ENCODE peak calls at places on chromosomes 5 and 9, in four cellular contexts. One of them, this sample, is unnamed.

GRCh38 chr9:7976167-7976755 is 176.7 kb upstream of the DMAC1 start:
- DNase-seq in lower leg skin: no peak
- DNase-seq in left ventricle myocardium inferior: no peak
- DNase-seq in aorta: no peak
- DNase-seq in this sample: no peak

GRCh38 chr5:58330781-58331180 is 129.1 kb downstream of the PLK2 start:
- DNase-seq in left ventricle myocardium inferior: no peak
- DNase-seq in aorta: no peak
- DNase-seq in lower leg skin: no peak
- DNase-seq in this sample: no peak

GRCh38 chr5:92912280-92912679 is 668.7 kb downstream of the NR2F1-AS1 start:
- DNase-seq in aorta: no peak
- DNase-seq in left ventricle myocardium inferior: no peak
- DNase-seq in lower leg skin: no peak
- DNase-seq in this sample: no peak

GRCh38 chr9:4137755-4138154 is 162.1 kb downstream of the GLIS3 start:
- DNase-seq in aorta: no peak
- DNase-seq in lower leg skin: no peak
- DNase-seq in left ventricle myocardium inferior: no peak
- DNase-seq in this sample: no peak

GRCh38 chr9:90651246-90651645 is 8.6 kb upstream of the DIRAS2 start:
- DNase-seq in aorta: no peak
- DNase-seq in left ventricle myocardium inferior: no peak
- DNase-seq in lower leg skin: no peak
- DNase-seq in this sample: no peak

GRCh38 chr9:134066546-134066922 is 1.3 kb downstream of the BRD3 start:
- DNase-seq in aorta: no peak
- DNase-seq in left ventricle myocardium inferior: no peak
- DNase-seq in lower leg skin: no peak
- DNase-seq in this sample: no peak

GRCh38 chr5:150671509-150672236 is 10.6 kb downstream of the MYOZ3 start:
- DNase-seq in left ventricle myocardium inferior: no peak
- DNase-seq in aorta: peak; percentile 56
- DNase-seq in lower leg skin: peak; percentile 86
- DNase-seq in this sample: no peak

GRCh38 chr9:115107701-115108100 is 10.3 kb downstream of the TNC start:
- DNase-seq in lower leg skin: no peak
- DNase-seq in aorta: no peak
- DNase-seq in left ventricle myocardium inferior: no peak
- DNase-seq in this sample: no peak

GRCh38 chr5:44875661-44876250 is 67.0 kb downstream of the MRPS30 start:
- DNase-seq in aorta: no peak
- DNase-seq in left ventricle myocardium inferior: no peak
- DNase-seq in lower leg skin: no peak
- DNase-seq in this sample: no peak

GRCh38 chr5:16536246-16536645 is 70.6 kb upstream of the ZNF622 start:
- DNase-seq in left ventricle myocardium inferior: no peak
- DNase-seq in lower leg skin: no peak
- DNase-seq in aorta: no peak
- DNase-seq in this sample: no peak

GRCh38 chr5:143641549-143641955 is 170.4 kb upstream of the HMHB1 start:
- DNase-seq in lower leg skin: no peak
- DNase-seq in aorta: no peak
- DNase-seq in left ventricle myocardium inferior: no peak
- DNase-seq in this sample: no peak

GRCh38 chr5:68088302-68088701 is 127.3 kb upstream of the PIK3R1 start:
- DNase-seq in lower leg skin: no peak
- DNase-seq in aorta: no peak
- DNase-seq in left ventricle myocardium inferior: no peak
- DNase-seq in this sample: no peak

GRCh38 chr9:129888809-129889460 is 53.7 kb downstream of the USP20 start:
- DNase-seq in lower leg skin: no peak
- DNase-seq in left ventricle myocardium inferior: no peak
- DNase-seq in aorta: peak; percentile 47
- DNase-seq in this sample: no peak

GRCh38 chr9:132249123-132249522 is 87.3 kb downstream of the NTNG2 start:
- DNase-seq in lower leg skin: no peak
- DNase-seq in left ventricle myocardium inferior: peak; percentile 55
- DNase-seq in aorta: no peak
- DNase-seq in this sample: no peak

GRCh38 chr9:128246471-128246870 is 29.3 kb downstream of the GOLGA2 start:
- DNase-seq in lower leg skin: no peak
- DNase-seq in left ventricle myocardium inferior: no peak
- DNase-seq in aorta: no peak
- DNase-seq in this sample: no peak

GRCh38 chr9:11457809-11458785 is 845.3 kb upstream of the PTPRD start:
- DNase-seq in left ventricle myocardium inferior: no peak
- DNase-seq in lower leg skin: no peak
- DNase-seq in aorta: no peak
- DNase-seq in this sample: no peak

GRCh38 chr5:53378590-53379247 is 101.7 kb upstream of the FST start:
- DNase-seq in lower leg skin: no peak
- DNase-seq in aorta: no peak
- DNase-seq in left ventricle myocardium inferior: no peak
- DNase-seq in this sample: no peak

GRCh38 chr5:177507596-177508216 is 1.9 kb downstream of the DOK3 start:
- DNase-seq in left ventricle myocardium inferior: no peak
- DNase-seq in aorta: peak; percentile 51
- DNase-seq in lower leg skin: no peak
- DNase-seq in this sample: no peak

GRCh38 chr9:10252174-10252573 is 360.6 kb downstream of the PTPRD start:
- DNase-seq in aorta: no peak
- DNase-seq in left ventricle myocardium inferior: peak; percentile 70
- DNase-seq in lower leg skin: no peak
- DNase-seq in this sample: no peak

GRCh38 chr9:134897584-134898170 is 17.1 kb downstream of the FCN2 start:
- DNase-seq in aorta: no peak
- DNase-seq in left ventricle myocardium inferior: no peak
- DNase-seq in lower leg skin: peak; percentile 17
- DNase-seq in this sample: no peak

GRCh38 chr9:90915693-90916092 is 114.1 kb downstream of the SYK start:
- DNase-seq in left ventricle myocardium inferior: no peak
- DNase-seq in aorta: no peak
- DNase-seq in lower leg skin: no peak
- DNase-seq in this sample: peak; percentile 70

GRCh38 chr9:133368249-133368881 is 7.5 kb downstream of the SURF4 start:
- DNase-seq in lower leg skin: no peak
- DNase-seq in left ventricle myocardium inferior: no peak
- DNase-seq in aorta: no peak
- DNase-seq in this sample: no peak

GRCh38 chr5:126098330-126099017 is 324.7 kb upstream of the GRAMD2B start:
- DNase-seq in left ventricle myocardium inferior: no peak
- DNase-seq in lower leg skin: no peak
- DNase-seq in aorta: no peak
- DNase-seq in this sample: no peak

GRCh38 chr5:102865510-102866314 is 110.6 kb downstream of the PAM start:
- DNase-seq in lower leg skin: peak; percentile 92
- DNase-seq in aorta: peak; percentile 83
- DNase-seq in left ventricle myocardium inferior: peak; percentile 82
- DNase-seq in this sample: peak; percentile 68

GRCh38 chr9:72597606-72598005 is 76.2 kb downstream of the TMC1 start:
- DNase-seq in lower leg skin: no peak
- DNase-seq in aorta: no peak
- DNase-seq in left ventricle myocardium inferior: no peak
- DNase-seq in this sample: no peak

GRCh38 chr9:134642385-134643181 is 980 bp downstream of the COL5A1 start:
- DNase-seq in left ventricle myocardium inferior: peak; percentile 68
- DNase-seq in aorta: peak; percentile 73
- DNase-seq in lower leg skin: peak; percentile 94
- DNase-seq in this sample: peak; percentile 69

GRCh38 chr5:607541-608285 is 4.4 kb upstream of the CEP72 start:
- DNase-seq in aorta: no peak
- DNase-seq in left ventricle myocardium inferior: no peak
- DNase-seq in lower leg skin: peak; percentile 74
- DNase-seq in this sample: no peak

GRCh38 chr5:14071433-14071832 is 71.7 kb upstream of the TRIO start:
- DNase-seq in left ventricle myocardium inferior: no peak
- DNase-seq in lower leg skin: no peak
- DNase-seq in aorta: no peak
- DNase-seq in this sample: no peak

GRCh38 chr5:14503017-14503680 is 78.4 kb upstream of the OTULINL start:
- DNase-seq in left ventricle myocardium inferior: peak; percentile 47
- DNase-seq in aorta: no peak
- DNase-seq in lower leg skin: peak; percentile 58
- DNase-seq in this sample: peak; percentile 73

GRCh38 chr9:126523621-126524111 is 90.1 kb upstream of the LMX1B start:
- DNase-seq in left ventricle myocardium inferior: no peak
- DNase-seq in aorta: no peak
- DNase-seq in lower leg skin: peak; percentile 87
- DNase-seq in this sample: no peak
- H3K4me3 ChIP-seq in left ventricle myocardium inferior: peak overlapping the region; percentile 15
- H3K4me3 ChIP-seq in aorta: no peak overlapping the region
- H3K4me3 ChIP-seq in lower leg skin: no peak overlapping the region
- H3K4me3 ChIP-seq in this sample: no peak overlapping the region

GRCh38 chr5:119742311-119742710 is 113.0 kb downstream of the FAM170A start:
- DNase-seq in aorta: no peak
- DNase-seq in lower leg skin: no peak
- DNase-seq in left ventricle myocardium inferior: no peak
- DNase-seq in this sample: no peak
- H3K4me3 ChIP-seq in aorta: no peak overlapping the region
- H3K4me3 ChIP-seq in lower leg skin: no peak overlapping the region
- H3K4me3 ChIP-seq in left ventricle myocardium inferior: no peak overlapping the region
- H3K4me3 ChIP-seq in this sample: no peak overlapping the region

DNA sequence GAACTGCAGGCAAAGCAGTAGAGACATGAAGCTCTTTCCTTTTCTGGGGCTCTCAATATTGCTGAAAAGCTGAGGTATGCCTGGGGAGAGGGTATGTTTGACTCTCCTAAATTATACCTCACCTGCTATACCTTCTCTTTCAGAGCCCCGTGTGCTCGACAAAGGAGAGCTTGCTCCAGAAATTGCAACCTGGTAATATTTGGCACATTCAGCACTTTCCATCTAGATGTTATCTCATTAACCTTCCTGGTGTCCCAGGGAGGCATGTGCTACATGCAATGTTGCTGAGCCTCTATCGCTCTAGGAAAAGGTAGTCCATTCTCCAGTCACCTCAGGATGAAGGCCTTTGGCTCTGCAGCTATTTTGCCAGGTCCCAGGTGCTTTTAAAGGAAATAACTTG is 78.5 kb upstream of the ZSWIM6 start:
- DNase-seq in left ventricle myocardium inferior: no peak
- DNase-seq in lower leg skin: no peak
- DNase-seq in aorta: no peak
- DNase-seq in this sample: no peak
- H3K4me3 ChIP-seq in left ventricle myocardium inferior: no peak overlapping the region
- H3K4me3 ChIP-seq in lower leg skin: no peak overlapping the region
- H3K4me3 ChIP-seq in aorta: no peak overlapping the region
- H3K4me3 ChIP-seq in this sample: no peak overlapping the region

DNA sequence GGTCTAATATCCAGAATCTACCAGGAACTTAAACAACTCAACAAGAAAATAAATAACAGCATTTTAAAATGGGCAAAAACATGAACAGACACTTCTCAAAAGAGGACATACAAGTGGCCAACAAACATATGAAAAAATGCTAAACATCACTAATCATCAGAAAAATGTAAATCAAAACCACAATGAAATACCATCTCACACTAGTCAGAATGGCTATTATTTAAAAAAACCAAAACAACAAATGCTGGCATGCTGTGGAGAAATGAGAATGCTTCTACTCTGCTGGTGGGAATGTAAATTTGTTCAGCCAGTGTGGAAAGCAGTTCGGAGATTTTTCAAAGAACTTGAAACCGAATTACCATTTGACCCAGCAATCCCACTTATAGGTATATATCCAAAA is 63.1 kb downstream of the ADAMTS6 start:
- DNase-seq in lower leg skin: no peak
- DNase-seq in left ventricle myocardium inferior: no peak
- DNase-seq in aorta: no peak
- DNase-seq in this sample: no peak
- H3K4me3 ChIP-seq in lower leg skin: no peak overlapping the region
- H3K4me3 ChIP-seq in left ventricle myocardium inferior: no peak overlapping the region
- H3K4me3 ChIP-seq in aorta: no peak overlapping the region
- H3K4me3 ChIP-seq in this sample: no peak overlapping the region